ENCODE peak calls at places on chromosomes 1 and 21, in seven cellular contexts. N is GM12892, L is HepG2, J is GM12878, P is SK-N-SH, T is K562, Z is H1. K is an unnamed sample.

GRCh38 chr1:202615501-202616354 is 94.5 kb downstream of the SYT2 start:
- DNase-seq in P (peak), L (no peak), T (no peak), J (peak), N (peak), Z (no peak), K (peak)

GRCh38 chr1:52423771-52424170 is 19.4 kb downstream of the PRPF38A start:
- DNase-seq in T (peak), J (no peak), N (no peak), Z (no peak), P (no peak), L (no peak), K (no peak)

GRCh38 chr1:84269286-84269685 is 32.2 kb upstream of the SAMD13 start:
- DNase-seq in N (no peak), L (no peak), T (no peak), Z (no peak), J (no peak), P (no peak), K (no peak)

GRCh38 chr1:232038704-232039103 is 412.1 kb downstream of the DISC1 start:
- DNase-seq in Z (no peak), N (no peak), T (no peak), L (no peak), J (no peak), P (no peak), K (no peak)

GRCh38 chr21:15687208-15687607 is 42.6 kb upstream of the USP25 start:
- DNase-seq in J (no peak), N (no peak), P (no peak), Z (no peak), L (no peak), T (no peak), K (no peak)

GRCh38 chr1:183477986-183478781 is 5.9 kb downstream of the SMG7 start:
- DNase-seq in P (no peak), T (no peak), J (no peak), L (no peak), Z (no peak), N (no peak), K (no peak)

GRCh38 chr1:86201321-86201720 is 44.7 kb upstream of the COL24A1 start:
- DNase-seq in N (no peak), P (no peak), L (no peak), T (no peak), Z (no peak), J (no peak), K (no peak)

GRCh38 chr1:227890451-227891222 is 57.1 kb downstream of the WNT9A start:
- DNase-seq in Z (no peak), J (no peak), L (no peak), T (no peak), P (peak), N (no peak), K (peak)

GRCh38 chr1:201299968-201300367 is 16.7 kb downstream of the PKP1 start:
- DNase-seq in N (no peak), T (no peak), Z (no peak), L (no peak), J (no peak), P (no peak), K (no peak)

GRCh38 chr1:7341145-7341900 is 429.8 kb upstream of the VAMP3 start:
- DNase-seq in Z (no peak), T (no peak), P (peak), J (no peak), L (no peak), N (no peak), K (no peak)

GRCh38 chr1:100187912-100188311 is 9.9 kb upstream of the LRRC39 start:
- DNase-seq in N (no peak), P (no peak), T (no peak), J (no peak), L (peak), Z (no peak), K (no peak)

GRCh38 chr1:9234223-9235122 is at the start of gene H6PD:
- DNase-seq in N (peak), T (peak), Z (no peak), P (peak), L (peak), J (no peak), K (peak)

GRCh38 chr1:109046671-109047070 is 4.8 kb upstream of the WDR47 start:
- DNase-seq in T (no peak), L (no peak), Z (no peak), N (no peak), J (no peak), P (no peak), K (no peak)

GRCh38 chr21:37986751-37987399 is 70.6 kb upstream of the KCNJ6 start:
- DNase-seq in N (no peak), P (no peak), T (no peak), L (no peak), J (no peak), Z (no peak), K (no peak)

GRCh38 chr1:83619497-83619896 is 379.4 kb downstream of the TTLL7 start:
- DNase-seq in T (no peak), P (no peak), J (no peak), L (no peak), Z (no peak), N (no peak), K (no peak)

GRCh38 chr1:194181845-194182244 is 995.4 kb upstream of the B3GALT2 start:
- DNase-seq in N (no peak), P (no peak), T (no peak), J (no peak), L (no peak), Z (no peak), K (no peak)

DNA sequence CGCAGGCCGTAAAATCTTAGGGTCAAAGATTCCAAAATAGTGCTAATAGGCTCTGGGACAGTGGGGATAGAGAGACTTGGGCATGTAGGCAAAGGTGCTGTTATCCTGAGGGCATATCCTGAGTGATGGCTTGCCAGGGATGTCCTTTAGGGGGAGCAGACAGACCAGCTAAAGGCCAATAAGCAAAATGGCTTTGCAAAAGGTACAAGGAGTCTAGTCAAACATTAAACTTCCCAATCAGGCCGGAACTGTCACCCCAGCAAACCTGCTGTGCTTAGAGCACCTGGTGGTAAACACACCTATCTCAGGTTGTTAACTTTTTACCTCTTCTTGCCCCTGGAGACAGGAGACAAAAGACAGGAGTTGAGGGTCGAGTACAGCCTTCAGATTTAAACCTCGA is 49.1 kb downstream of the TRABD2B start:
- DNase-seq in N (no peak), P (no peak), L (peak), J (no peak), T (no peak), Z (peak), K (no peak)
- TF ChIP-seq TAF1 in N (no peak), P (no peak), L (no peak), J (no peak), T (no peak), Z (no peak), K (no peak)

GRCh38 chr1:229218612-229219025 is 52.3 kb upstream of the RAB4A start:
- DNase-seq in J (no peak), N (no peak), L (no peak), P (no peak), Z (no peak), T (no peak), K (no peak)
- TF ChIP-seq TAF1 in J (no peak), N (no peak), L (no peak), P (no peak), Z (no peak), T (no peak), K (no peak)

GRCh38 chr1:199639453-199639852 is 388.1 kb upstream of the NR5A2 start:
- DNase-seq in J (no peak), Z (no peak), L (no peak), T (no peak), N (no peak), P (no peak), K (no peak)
- TF ChIP-seq TAF1 in J (no peak), Z (no peak), L (no peak), T (no peak), N (no peak), P (no peak), K (no peak)

GRCh38 chr1:187476671-187477070 is 647.9 kb downstream of the PLA2G4A start:
- DNase-seq in P (peak), L (no peak), J (no peak), T (no peak), Z (no peak), N (no peak), K (no peak)
- TF ChIP-seq TAF1 in P (no peak), L (no peak), J (no peak), T (no peak), Z (no peak), N (no peak), K (no peak)

DNA sequence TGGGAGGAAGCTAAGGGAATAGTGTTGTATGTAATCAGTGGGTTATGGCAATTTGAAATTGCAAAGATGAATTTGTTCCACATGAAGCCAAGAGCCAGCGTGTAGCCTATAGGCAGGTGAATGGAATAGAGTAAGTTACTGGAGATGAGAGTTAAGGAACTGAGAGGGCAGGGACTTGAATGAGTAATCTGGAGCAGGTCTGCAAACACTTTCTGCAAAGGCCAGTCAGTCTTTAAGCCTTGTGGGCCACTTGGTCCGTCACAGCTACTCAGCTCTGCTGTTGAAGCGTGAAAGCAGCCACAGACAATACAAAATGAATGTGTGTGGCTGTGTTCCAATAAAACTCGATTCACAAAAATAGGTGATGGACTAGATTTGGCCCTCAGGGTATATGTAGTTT is 29.2 kb downstream of the SZT2 start:
- DNase-seq in N (no peak), P (no peak), J (peak), L (no peak), T (no peak), Z (no peak), K (no peak)
- TF ChIP-seq TAF1 in N (no peak), P (no peak), J (no peak), L (no peak), T (no peak), Z (no peak), K (no peak)

GRCh38 chr1:204684551-204685235 is 845 bp downstream of the LRRN2 start:
- DNase-seq in T (no peak), J (no peak), P (no peak), Z (no peak), L (no peak), N (peak), K (peak)
- TF ChIP-seq TAF1 in T (no peak), J (no peak), P (no peak), Z (no peak), L (no peak), N (no peak), K (no peak)

GRCh38 chr1:223188618-223189356 is 45.7 kb upstream of the TLR5 start:
- DNase-seq in Z (no peak), P (no peak), J (no peak), T (no peak), L (no peak), N (no peak), K (no peak)

GRCh38 chr1:223186800-223187199 is 43.8 kb upstream of the TLR5 start:
- DNase-seq in T (no peak), Z (no peak), N (no peak), L (no peak), P (no peak), J (no peak), K (no peak)

GRCh38 chr1:223195281-223195680 is 52.2 kb upstream of the TLR5 start:
- DNase-seq in J (no peak), T (no peak), P (no peak), Z (no peak), L (no peak), N (no peak), K (no peak)

GRCh38 chr1:223189525-223189902 is 46.5 kb upstream of the TLR5 start:
- DNase-seq in J (no peak), T (no peak), L (no peak), P (no peak), Z (no peak), N (no peak), K (no peak)

GRCh38 chr1:223189903-223190724 is 47.1 kb upstream of the TLR5 start:
- DNase-seq in N (no peak), J (peak), P (no peak), T (no peak), L (no peak), Z (no peak), K (no peak)
- TF ChIP-seq TAF1 in N (no peak), J (no peak), P (no peak), T (no peak), L (no peak), Z (no peak), K (no peak)

DNA sequence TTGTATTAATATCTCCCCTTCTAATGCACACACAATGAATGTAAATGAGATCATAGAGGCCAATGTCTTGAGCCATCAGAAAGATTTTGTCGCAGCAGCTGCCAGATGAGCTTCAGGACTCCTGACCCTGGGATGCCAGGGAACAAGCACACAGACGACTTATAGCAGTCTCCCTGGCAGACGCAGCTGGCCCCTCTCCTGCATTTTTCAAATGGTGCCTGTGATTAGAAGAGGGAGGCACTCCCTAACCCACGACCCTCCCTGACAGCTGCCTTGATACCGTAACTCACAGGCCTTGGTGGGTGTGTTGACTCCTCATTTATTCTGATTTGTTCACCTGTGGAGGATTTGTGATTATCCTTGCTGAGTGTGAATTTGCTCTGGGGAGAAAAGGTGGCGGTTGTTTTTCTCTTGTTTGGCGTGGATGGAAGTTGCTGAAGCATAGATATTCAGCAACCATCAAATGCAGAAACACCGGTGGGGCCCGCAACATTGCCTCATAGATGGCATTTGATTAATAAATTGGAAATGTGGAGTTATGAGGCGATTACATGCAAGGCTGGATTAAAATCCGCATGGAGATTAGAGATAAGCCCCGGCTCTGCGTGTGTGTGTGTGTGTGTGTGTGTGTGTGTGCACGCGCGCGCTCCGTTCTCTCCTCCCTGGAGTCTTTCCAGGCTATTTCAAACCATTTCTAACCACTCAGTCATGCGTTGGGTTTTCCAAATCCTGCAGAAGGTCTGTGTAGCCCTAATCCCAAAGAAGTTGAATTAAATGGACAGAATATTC is 2.1 kb upstream of the RD3 start:
- DNase-seq in T (no peak), L (no peak), P (no peak), Z (no peak), N (no peak), J (no peak), K (no peak)
- TF ChIP-seq TAF1 in T (no peak), L (no peak), P (no peak), Z (no peak), N (no peak), J (no peak), K (no peak)

K was measured in GM12891.